ENCODE peak calls at places on chromosomes 13 and 19, in five cellular contexts. R is astrocyte of the cerebellum, P is progenitor cell of endocrine pancreas, Q is tibial artery, X is right lobe of liver. N is an unnamed sample.

GRCh38 chr19:7257148-7258041 is 36.8 kb downstream of the INSR start:
- DNase-seq in X (no peak), Q (no peak), P (peak), R (no peak), N (no peak)

GRCh38 chr13:106383791-106384190 is 151.7 kb downstream of the EFNB2 start:
- DNase-seq in Q (no peak), P (no peak), X (no peak), R (no peak), N (no peak)

GRCh38 chr19:8504171-8504570 is 1.7 kb upstream of the PRAM1 start:
- DNase-seq in P (no peak), X (no peak), Q (no peak), R (no peak), N (no peak)

GRCh38 chr13:110419391-110419791 is 112.3 kb downstream of the COL4A2 start:
- DNase-seq in Q (no peak), X (no peak), P (no peak), R (peak), N (no peak)

GRCh38 chr13:106096661-106097092 is 438.8 kb downstream of the EFNB2 start:
- DNase-seq in P (no peak), R (no peak), X (no peak), Q (no peak), N (no peak)

GRCh38 chr13:59086147-59086546 is 1077.6 kb downstream of the DIAPH3 start:
- DNase-seq in P (no peak), X (no peak), R (peak), Q (no peak), N (no peak)

GRCh38 chr19:4391701-4392543 is 8.4 kb downstream of the SH3GL1 start:
- DNase-seq in R (no peak), P (no peak), X (peak), Q (no peak), N (no peak)

GRCh38 chr13:43545317-43545874 is 241.4 kb downstream of the ENOX1 start:
- DNase-seq in Q (no peak), X (no peak), R (no peak), P (no peak), N (no peak)

GRCh38 chr13:112994084-112994780 is 25.2 kb downstream of the MCF2L start:
- DNase-seq in Q (no peak), P (no peak), X (no peak), R (no peak), N (no peak)

GRCh38 chr13:34044660-34045080 is 226.7 kb downstream of the RFC3 start:
- DNase-seq in X (no peak), Q (no peak), P (no peak), R (peak), N (peak)

GRCh38 chr19:54162241-54162805 is 2.8 kb upstream of the LENG1 start:
- DNase-seq in X (peak), P (peak), R (no peak), Q (peak), N (no peak)

GRCh38 chr19:7540761-7541480 is 5.4 kb downstream of the PNPLA6 start:
- DNase-seq in P (no peak), Q (no peak), R (no peak), X (peak), N (no peak)

GRCh38 chr19:17103177-17103576 is 27.6 kb downstream of the MYO9B start:
- DNase-seq in R (no peak), P (no peak), Q (no peak), X (no peak), N (no peak)

GRCh38 chr13:48299591-48299990 is 4.0 kb upstream of the RB1 start:
- DNase-seq in P (no peak), R (no peak), Q (no peak), X (no peak), N (no peak)

GRCh38 chr13:48302920-48303330 is 626 bp upstream of the RB1 start:
- DNase-seq in X (no peak), Q (no peak), P (no peak), R (peak), N (no peak)

GRCh38 chr13:48304132-48304876 is 753 bp downstream of the RB1 start:
- DNase-seq in Q (peak), R (peak), X (peak), P (no peak), N (no peak)

DNA sequence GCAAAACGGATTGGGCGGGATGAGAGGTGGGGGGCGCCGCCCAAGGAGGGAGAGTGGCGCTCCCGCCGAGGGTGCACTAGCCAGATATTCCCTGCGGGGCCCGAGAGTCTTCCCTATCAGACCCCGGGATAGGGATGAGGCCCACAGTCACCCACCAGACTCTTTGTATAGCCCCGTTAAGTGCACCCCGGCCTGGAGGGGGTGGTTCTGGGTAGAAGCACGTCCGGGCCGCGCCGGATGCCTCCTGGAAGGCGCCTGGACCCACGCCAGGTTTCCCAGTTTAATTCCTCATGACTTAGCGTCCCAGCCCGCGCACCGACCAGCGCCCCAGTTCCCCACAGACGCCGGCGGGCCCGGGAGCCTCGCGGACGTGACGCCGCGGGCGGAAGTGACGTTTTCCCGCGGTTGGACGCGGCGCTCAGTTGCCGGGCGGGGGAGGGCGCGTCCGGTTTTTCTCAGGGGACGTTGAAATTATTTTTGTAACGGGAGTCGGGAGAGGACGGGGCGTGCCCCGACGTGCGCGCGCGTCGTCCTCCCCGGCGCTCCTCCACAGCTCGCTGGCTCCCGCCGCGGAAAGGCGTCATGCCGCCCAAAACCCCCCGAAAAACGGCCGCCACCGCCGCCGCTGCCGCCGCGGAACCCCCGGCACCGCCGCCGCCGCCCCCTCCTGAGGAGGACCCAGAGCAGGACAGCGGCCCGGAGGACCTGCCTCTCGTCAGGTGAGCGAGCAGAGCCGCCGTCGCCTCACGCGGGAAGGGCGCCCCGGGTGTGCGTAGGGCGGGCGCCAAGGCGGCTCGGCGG is at the start of gene RB1:
- DNase-seq in P (peak), Q (peak), X (peak), R (peak), N (peak)
- TF ChIP-seq CTCF in P (no peak), Q (no peak), X (no peak), R (no peak), N (no peak)

DNA sequence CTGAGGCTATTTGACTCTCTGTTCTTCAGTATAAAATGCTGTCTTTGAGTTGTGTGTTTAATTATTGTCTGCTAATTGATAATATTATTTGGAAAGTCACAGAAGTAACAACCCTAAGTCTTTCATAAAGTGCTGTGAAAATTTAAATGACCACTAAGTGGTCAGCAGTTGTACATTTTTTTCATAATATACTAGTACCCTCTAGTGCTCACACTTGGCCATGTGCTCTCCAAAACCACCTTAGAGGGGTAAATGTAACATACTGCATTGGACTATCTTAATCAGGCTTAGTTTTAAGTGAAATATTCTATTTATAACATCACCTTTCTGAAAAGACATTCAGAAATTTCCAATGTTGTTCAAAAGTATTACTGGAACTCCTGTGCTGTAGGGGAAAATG is 745.3 kb downstream of the GPC5 start:
- DNase-seq in X (no peak), R (no peak), P (no peak), Q (no peak), N (no peak)
- TF ChIP-seq CTCF in X (peak), R (no peak), P (peak), Q (no peak), N (no peak)

GRCh38 chr19:1247747-1248453 is 483 bp upstream of the MIDN start:
- DNase-seq in R (no peak), X (peak), P (no peak), Q (peak), N (no peak)
- TF ChIP-seq CTCF in R (peak), X (peak), P (peak), Q (no peak), N (peak)

GRCh38 chr19:39183100-39183499 is 13.7 kb upstream of the NCCRP1 start:
- DNase-seq in P (no peak), Q (no peak), R (no peak), X (no peak), N (no peak)

GRCh38 chr19:39186391-39186790 is 10.4 kb upstream of the NCCRP1 start:
- DNase-seq in R (no peak), P (no peak), X (no peak), Q (no peak), N (no peak)

GRCh38 chr19:39188960-39189359 is 7.8 kb upstream of the NCCRP1 start:
- DNase-seq in Q (no peak), P (no peak), R (no peak), X (no peak), N (no peak)

GRCh38 chr19:39190768-39191167 is 6.0 kb upstream of the NCCRP1 start:
- DNase-seq in X (no peak), Q (no peak), P (no peak), R (no peak), N (no peak)

GRCh38 chr19:39187552-39187943 is 9.2 kb upstream of the NCCRP1 start:
- DNase-seq in Q (no peak), P (no peak), X (no peak), R (no peak), N (no peak)
- TF ChIP-seq CTCF in Q (no peak), P (no peak), X (no peak), R (no peak), N (no peak)

DNA sequence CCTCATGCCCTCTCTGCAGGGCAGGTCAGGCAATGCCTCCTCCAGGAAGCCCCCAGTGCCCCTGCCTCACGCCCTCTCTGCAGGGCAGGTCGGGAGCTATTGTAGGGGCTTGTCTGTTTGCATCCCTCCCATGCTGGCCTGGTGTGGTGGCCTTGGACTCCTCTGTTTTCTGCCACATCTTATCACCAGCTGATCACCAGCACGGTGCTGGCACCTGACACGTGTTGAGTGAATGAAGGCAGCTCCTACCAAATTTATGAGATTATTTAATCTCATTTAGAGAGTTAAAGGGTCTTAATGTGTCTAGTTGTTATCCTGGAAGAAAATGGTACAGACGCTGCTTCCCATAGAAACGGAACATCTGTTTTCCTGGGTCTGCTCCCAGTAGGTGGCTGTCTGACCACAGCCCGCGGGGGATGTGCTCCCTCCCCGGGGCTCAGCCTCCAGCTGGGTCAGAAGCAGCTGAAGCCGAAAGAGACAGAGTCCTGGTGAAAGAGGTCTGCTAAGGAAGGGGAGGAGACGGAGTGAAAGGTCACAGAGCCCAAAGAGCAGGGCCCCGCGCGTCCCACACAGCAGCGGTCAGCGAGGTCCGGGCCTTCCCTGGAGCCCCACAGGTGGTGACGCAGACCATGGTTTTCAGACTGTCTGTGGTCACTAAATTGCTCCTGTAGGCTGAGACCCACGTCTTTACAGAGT is 51.7 kb upstream of the C13orf46 start:
- DNase-seq in R (no peak), X (no peak), Q (no peak), P (no peak), N (no peak)
- TF ChIP-seq CTCF in R (no peak), X (no peak), Q (no peak), P (no peak), N (peak)

GRCh38 chr13:70098669-70099068 is 9.0 kb upstream of the ATXN8OS start:
- DNase-seq in X (no peak), R (no peak), P (no peak), Q (no peak), N (no peak)
- TF ChIP-seq CTCF in X (no peak), R (peak), P (peak), Q (no peak), N (no peak)

GRCh38 chr19:48810151-48810550 is 678 bp downstream of the BCAT2 start:
- DNase-seq in P (no peak), Q (no peak), R (no peak), X (no peak), N (no peak)

GRCh38 chr19:48812094-48812929 is 1.5 kb upstream of the BCAT2 start:
- DNase-seq in Q (peak), P (peak), R (no peak), X (peak), N (no peak)

GRCh38 chr19:48815870-48816501 is 5.2 kb upstream of the BCAT2 start:
- DNase-seq in Q (no peak), X (no peak), P (no peak), R (no peak), N (no peak)

GRCh38 chr19:48814895-48815294 is 4.1 kb upstream of the BCAT2 start:
- DNase-seq in Q (no peak), R (no peak), P (no peak), X (no peak), N (no peak)

GRCh38 chr19:48813123-48813911 is 2.5 kb upstream of the BCAT2 start:
- DNase-seq in P (no peak), Q (no peak), X (peak), R (no peak), N (no peak)
- TF ChIP-seq CTCF in P (peak), Q (no peak), X (peak), R (peak), N (peak)

GRCh38 chr13:84571264-84571663 is 689.0 kb upstream of the SLITRK1 start:
- DNase-seq in Q (no peak), P (no peak), R (no peak), X (no peak), N (no peak)
- TF ChIP-seq CTCF in Q (no peak), P (no peak), R (no peak), X (no peak), N (no peak)

GRCh38 chr13:35961461-35962220 is 169.5 kb downstream of the DCLK1 start:
- DNase-seq in R (no peak), P (no peak), Q (no peak), X (no peak), N (no peak)
- TF ChIP-seq CTCF in R (no peak), P (no peak), Q (peak), X (peak), N (no peak)

GRCh38 chr19:43820098-43820860 is 6.8 kb upstream of the ZNF283 start:
- DNase-seq in R (no peak), Q (no peak), X (no peak), P (no peak), N (no peak)

GRCh38 chr19:43812689-43813088 is 10.4 kb upstream of the LYPD5 start:
- DNase-seq in X (no peak), R (no peak), P (no peak), Q (no peak), N (no peak)

GRCh38 chr19:43814663-43815352 is 12.3 kb upstream of the ZNF283 start:
- DNase-seq in P (no peak), X (no peak), Q (no peak), R (no peak), N (no peak)

GRCh38 chr19:43820861-43821215 is 6.3 kb upstream of the ZNF283 start:
- DNase-seq in Q (no peak), P (no peak), X (no peak), R (no peak), N (no peak)

GRCh38 chr19:43818500-43818899 is 8.6 kb upstream of the ZNF283 start:
- DNase-seq in X (no peak), P (no peak), Q (no peak), R (no peak), N (no peak)
- TF ChIP-seq CTCF in X (no peak), P (no peak), Q (no peak), R (no peak), N (no peak)

N was measured in AG09309.